ENCODE peak calls at places on chromosomes 13 and 19, in seven cellular contexts. K is dermis microvascular lymphatic vessel endothelial cell; F is activated CD4-positive, CD25-positive, alpha-beta regulatory T cell treated with anti-CD3 and anti-CD28 coated beads, Interleukin-2, amount 50 U/mL, for 16 hours; T is EL; I is stimulated activated naive CD4-positive, alpha-beta T cell; C is cardiac muscle cell; H is astrocyte of the spinal cord. M is an unnamed sample.

GRCh38 chr13:29975287-29975686 is 124.9 kb upstream of the UBL3 start:
- DNase-seq in K (no peak), F (no peak), T (no peak), I (no peak), C (no peak), H (no peak), M (no peak)

GRCh38 chr13:102878491-102878890 is 32.7 kb downstream of the ERCC5 start:
- DNase-seq in K (peak; percentile 21), F (no peak), T (no peak), I (no peak), C (no peak), H (peak; percentile 58), M (peak; percentile 29)

GRCh38 chr13:111484129-111484925 is 163.9 kb downstream of the TEX29 start:
- DNase-seq in K (no peak), F (no peak), T (no peak), I (no peak), C (no peak), H (no peak), M (no peak)

GRCh38 chr13:51451467-51452390 is 1.1 kb downstream of the INTS6 start:
- DNase-seq in K (peak; percentile 80), F (peak; percentile 53), T (peak; percentile 72), I (peak; percentile 77), C (peak; percentile 84), H (peak; percentile 67), M (peak; percentile 70)

GRCh38 chr13:18960637-18961227 is 220.9 kb downstream of the TUBA3C start:
- DNase-seq in K (no peak), F (no peak), T (no peak), I (no peak), C (no peak), H (no peak), M (no peak)

GRCh38 chr13:41199526-41199925 is 5.2 kb upstream of the KBTBD7 start:
- DNase-seq in K (no peak), F (no peak), T (no peak), I (no peak), C (no peak), H (no peak), M (no peak)

GRCh38 chr13:66348745-66349720 is 881.1 kb downstream of the PCDH9 start:
- DNase-seq in K (no peak), F (no peak), T (no peak), I (no peak), C (no peak), H (no peak), M (no peak)

GRCh38 chr13:99600318-99600717 is 99.0 kb downstream of the TM9SF2 start:
- DNase-seq in K (no peak), F (no peak), T (no peak), I (no peak), C (peak; percentile 37), H (no peak), M (peak; percentile 33)

GRCh38 chr13:79989251-79989661 is 351.7 kb downstream of the SPRY2 start:
- DNase-seq in K (no peak), F (no peak), T (peak; percentile 70), I (no peak), C (no peak), H (no peak), M (no peak)

GRCh38 chr19:765179-765738 is 14.3 kb downstream of the MISP start:
- DNase-seq in K (no peak), F (no peak), T (no peak), I (no peak), C (no peak), H (no peak), M (no peak)

GRCh38 chr19:34259367-34259865 is 5.1 kb downstream of the GARRE1 start:
- DNase-seq in K (peak; percentile 46), F (no peak), T (peak; percentile 58), I (no peak), C (no peak), H (peak; percentile 29), M (no peak)

GRCh38 chr13:25687622-25688225 is 315.9 kb downstream of the ATP8A2 start:
- DNase-seq in K (peak; percentile 4), F (no peak), T (no peak), I (no peak), C (no peak), H (peak; percentile 67), M (no peak)

GRCh38 chr13:47216176-47216822 is 319.4 kb upstream of the HTR2A start:
- DNase-seq in K (no peak), F (no peak), T (peak; percentile 70), I (no peak), C (no peak), H (no peak), M (no peak)

GRCh38 chr19:2431318-2432055 is 4.1 kb upstream of the TIMM13 start:
- DNase-seq in K (no peak), F (no peak), T (no peak), I (no peak), C (no peak), H (no peak), M (no peak)

GRCh38 chr19:29831041-29831548 is 19.3 kb downstream of the CCNE1 start:
- DNase-seq in K (no peak), F (no peak), T (no peak), I (peak; percentile 86), C (no peak), H (no peak), M (no peak)

M was measured in neuronal stem cell.